ENCODE peak calls at places on chromosomes 11 and 22, in five cellular contexts. J is GM03348, C is ACHN, I is A549, W is ELR. N is an unnamed sample.

GRCh38 chr11:69307871-69308381 is 14.0 kb downstream of the MYEOV start:
- DNase-seq in J (no peak), C (no peak), I (no peak), W (no peak), N (no peak)

GRCh38 chr11:94705419-94705818 is 62.7 kb upstream of the AMOTL1 start:
- DNase-seq in J (no peak), C (no peak), I (no peak), W (no peak), N (no peak)

GRCh38 chr11:120186799-120187591 is 23.8 kb upstream of the OAF start:
- DNase-seq in J (peak; percentile 48), C (no peak), I (no peak), W (peak; percentile 76), N (no peak)

GRCh38 chr11:23923357-23923756 is 573.5 kb upstream of the LUZP2 start:
- DNase-seq in J (no peak), C (no peak), I (no peak), W (no peak), N (no peak)

GRCh38 chr11:123690490-123690889 is 36.1 kb upstream of the SCN3B start:
- DNase-seq in J (peak; percentile 63), C (no peak), I (peak; percentile 10), W (peak; percentile 68), N (no peak)

GRCh38 chr11:20003357-20003756 is 156.9 kb downstream of the DBX1 start:
- DNase-seq in J (no peak), C (no peak), I (no peak), W (no peak), N (no peak)

GRCh38 chr11:27158763-27159679 is 118.4 kb downstream of the BBOX1 start:
- DNase-seq in J (peak; percentile 89), C (peak; percentile 66), I (peak; percentile 80), W (peak; percentile 84), N (peak; percentile 56)

GRCh38 chr11:63767415-63768231 is 952 bp downstream of the ZFTA start:
- DNase-seq in J (peak; percentile 88), C (peak; percentile 57), I (peak; percentile 66), W (peak; percentile 83), N (peak; percentile 64)

GRCh38 chr11:69445131-69445470 is 36.4 kb upstream of the LINC01488 start:
- DNase-seq in J (no peak), C (no peak), I (no peak), W (no peak), N (no peak)

GRCh38 chr22:42717197-42717967 is 3.3 kb downstream of the A4GALT start:
- DNase-seq in J (no peak), C (no peak), I (no peak), W (no peak), N (peak; percentile 25)

GRCh38 chr22:39519681-39520053 is 695 bp upstream of the ATF4 start:
- DNase-seq in J (peak; percentile 74), C (no peak), I (peak; percentile 49), W (peak; percentile 76), N (no peak)

GRCh38 chr11:80146231-80146630 is 705.4 kb upstream of the TENM4 start:
- DNase-seq in J (no peak), C (peak; percentile 94), I (no peak), W (peak; percentile 5), N (peak; percentile 26)

GRCh38 chr11:14232652-14233051 is 126.3 kb downstream of the RRAS2 start:
- DNase-seq in J (no peak), C (peak; percentile 1), I (peak; percentile 41), W (no peak), N (no peak)

GRCh38 chr22:24271406-24271760 is 752 bp downstream of the SPECC1L start:
- DNase-seq in J (no peak), C (peak; percentile 15), I (no peak), W (no peak), N (peak; percentile 44)

GRCh38 chr11:69144719-69145365 is 10.9 kb upstream of the SMIM38 start:
- DNase-seq in J (peak; percentile 43), C (no peak), I (no peak), W (no peak), N (no peak)

GRCh38 chr22:30196141-30196866 is 50.3 kb downstream of the LIF start:
- DNase-seq in J (peak; percentile 84), C (peak; percentile 99), I (peak; percentile 83), W (peak; percentile 100), N (peak; percentile 100)

GRCh38 chr11:102831128-102831708 is 12.2 kb downstream of the MMP3 start:
- DNase-seq in J (peak; percentile 79), C (no peak), I (no peak), W (peak; percentile 90), N (no peak)

GRCh38 chr11:17985517-17985916 is 27.3 kb downstream of the SERGEF start:
- DNase-seq in J (no peak), C (peak; percentile 38), I (no peak), W (peak; percentile 12), N (peak; percentile 28)

N was measured in PC-9.